ENCODE peak calls at places on chromosomes 5 and 9, in nine cellular contexts. I is GM12865; L is heart left ventricle; E is fibroblast of pulmonary artery; V is HCT116; Q is A549; S is CD8-positive, alpha-beta T cell; D is cardiac fibroblast; X is left ventricle myocardium inferior. Z is an unnamed sample.

GRCh38 chr9:134689320-134690181 is 47.9 kb downstream of the COL5A1 start:
- DNase-seq in D (peak), E (peak), Q (peak), I (peak), S (no peak), X (peak), L (peak), V (peak), Z (peak)

GRCh38 chr5:172788771-172789686 is 18.0 kb upstream of the DUSP1 start:
- DNase-seq in S (no peak), Q (no peak), V (no peak), D (peak), I (peak), E (no peak), X (peak), L (peak), Z (peak)

GRCh38 chr5:112142769-112143270 is 276.3 kb downstream of the EPB41L4A start:
- DNase-seq in Q (no peak), D (peak), X (no peak), V (no peak), L (no peak), S (no peak), E (peak), I (peak), Z (peak)

GRCh38 chr5:63262191-63262981 is 683.8 kb downstream of the LRRC70 start:
- DNase-seq in L (no peak), Q (no peak), S (no peak), E (peak), X (no peak), D (peak), I (no peak), V (no peak), Z (peak)

GRCh38 chr9:136057236-136058151 is 37.6 kb downstream of the NACC2 start:
- DNase-seq in D (no peak), E (no peak), V (no peak), X (no peak), Q (no peak), I (no peak), S (no peak), L (peak), Z (no peak)

GRCh38 chr9:89436963-89437625 is 60.8 kb downstream of the SEMA4D start:
- DNase-seq in S (peak), I (peak), X (no peak), E (no peak), V (no peak), D (no peak), Q (no peak), L (peak), Z (no peak)

GRCh38 chr9:27333241-27334052 is 36.5 kb upstream of the EQTN start:
- DNase-seq in X (peak), Q (peak), V (peak), D (peak), E (peak), L (no peak), I (peak), S (peak), Z (peak)

GRCh38 chr5:179250561-179251225 is 94.6 kb downstream of the ADAMTS2 start:
- DNase-seq in I (no peak), Q (no peak), V (no peak), D (no peak), X (no peak), E (no peak), S (no peak), L (no peak), Z (no peak)

GRCh38 chr9:138117101-138117750 is 239.6 kb downstream of the CACNA1B start:
- DNase-seq in V (no peak), S (no peak), D (no peak), Q (no peak), L (peak), X (no peak), I (no peak), E (no peak), Z (no peak)

GRCh38 chr5:132971483-132972435 is 8.3 kb upstream of the AFF4 start:
- DNase-seq in V (no peak), X (no peak), L (no peak), E (peak), S (no peak), I (no peak), D (peak), Q (no peak), Z (peak)

GRCh38 chr9:126705767-126706697 is 92.3 kb downstream of the LMX1B start:
- DNase-seq in S (peak), X (peak), L (peak), E (peak), D (peak), Q (peak), I (peak), V (peak), Z (peak)

GRCh38 chr5:7251127-7251526 is 144.8 kb upstream of the ADCY2 start:
- DNase-seq in I (no peak), D (no peak), E (no peak), S (no peak), V (no peak), L (no peak), Q (no peak), X (no peak), Z (no peak)

GRCh38 chr5:168967882-168968620 is 332.9 kb downstream of the SLIT3 start:
- DNase-seq in L (no peak), I (no peak), V (no peak), S (no peak), E (no peak), D (no peak), Q (no peak), X (no peak), Z (no peak)

GRCh38 chr5:171365351-171365750 is 22.3 kb upstream of the NPM1 start:
- DNase-seq in S (no peak), E (no peak), V (no peak), D (peak), I (no peak), Q (peak), L (no peak), X (no peak), Z (peak)

GRCh38 chr9:68507098-68507795 is 33.4 kb downstream of the TMEM252 start:
- DNase-seq in D (peak), Q (peak), I (peak), V (peak), X (no peak), S (no peak), L (no peak), E (peak), Z (peak)

GRCh38 chr5:17218353-17219005 is 1.0 kb downstream of the BASP1 start:
- DNase-seq in I (peak), Q (no peak), X (peak), L (no peak), V (no peak), D (peak), S (no peak), E (peak), Z (peak)

GRCh38 chr9:71514344-71514975 is 253.9 kb downstream of the CEMIP2 start:
- DNase-seq in S (no peak), L (no peak), E (no peak), Q (no peak), I (no peak), V (no peak), D (no peak), X (no peak), Z (no peak)

GRCh38 chr5:167565555-167565954 is 725.9 kb upstream of the WWC1 start:
- DNase-seq in E (peak), I (no peak), X (no peak), Q (peak), D (peak), S (no peak), L (no peak), V (no peak), Z (peak)

GRCh38 chr5:167561796-167562195 is 729.6 kb upstream of the WWC1 start:
- DNase-seq in X (no peak), I (no peak), D (no peak), E (no peak), S (no peak), V (no peak), L (no peak), Q (no peak), Z (no peak)
- TF ChIP-seq CTCF in X (no peak), I (no peak), D (no peak), E (no peak), S (no peak), V (no peak), L (no peak), Q (no peak), Z (no peak)

GRCh38 chr5:96093340-96093739 is 131.7 kb upstream of the ELL2 start:
- DNase-seq in X (no peak), S (no peak), V (no peak), L (no peak), I (no peak), Q (no peak), E (no peak), D (no peak), Z (no peak)
- H3K4me3 ChIP-seq in X (no peak), S (no peak), V (no peak), L (no peak), I (no peak), Q (no peak), E (no peak), D (no peak), Z (no peak)

GRCh38 chr5:181107699-181108098 is 23.3 kb downstream of the OR2V1 start:
- DNase-seq in X (no peak), E (no peak), S (no peak), Q (no peak), D (no peak), L (no peak), I (no peak), V (no peak), Z (no peak)

GRCh38 chr5:181114284-181114843 is 16.6 kb downstream of the OR2V1 start:
- DNase-seq in X (no peak), D (no peak), Q (no peak), V (no peak), E (no peak), S (no peak), I (no peak), L (no peak), Z (no peak)

GRCh38 chr5:181109489-181110013 is 21.4 kb downstream of the OR2V1 start:
- DNase-seq in D (no peak), S (no peak), V (no peak), L (no peak), I (no peak), E (no peak), Q (no peak), X (no peak), Z (no peak)

GRCh38 chr5:181108578-181109165 is 22.3 kb downstream of the OR2V1 start:
- DNase-seq in X (no peak), V (no peak), E (no peak), S (no peak), L (no peak), I (no peak), Q (no peak), D (no peak), Z (no peak)

GRCh38 chr5:181111010-181111409 is 20.0 kb downstream of the OR2V1 start:
- DNase-seq in S (no peak), E (no peak), D (no peak), Q (no peak), X (no peak), V (no peak), I (no peak), L (no peak), Z (no peak)
- TF ChIP-seq CTCF in S (no peak), E (no peak), D (no peak), Q (no peak), X (no peak), V (no peak), I (no peak), L (no peak), Z (no peak)

GRCh38 chr9:114932502-114932901 is 2.1 kb upstream of the TNFSF8 start:
- DNase-seq in S (no peak), L (no peak), D (no peak), Q (no peak), E (no peak), V (no peak), X (no peak), I (no peak), Z (no peak)
- H3K4me3 ChIP-seq in S (no peak), L (no peak), D (no peak), Q (no peak), E (no peak), V (no peak), X (no peak), I (no peak), Z (no peak)

DNA sequence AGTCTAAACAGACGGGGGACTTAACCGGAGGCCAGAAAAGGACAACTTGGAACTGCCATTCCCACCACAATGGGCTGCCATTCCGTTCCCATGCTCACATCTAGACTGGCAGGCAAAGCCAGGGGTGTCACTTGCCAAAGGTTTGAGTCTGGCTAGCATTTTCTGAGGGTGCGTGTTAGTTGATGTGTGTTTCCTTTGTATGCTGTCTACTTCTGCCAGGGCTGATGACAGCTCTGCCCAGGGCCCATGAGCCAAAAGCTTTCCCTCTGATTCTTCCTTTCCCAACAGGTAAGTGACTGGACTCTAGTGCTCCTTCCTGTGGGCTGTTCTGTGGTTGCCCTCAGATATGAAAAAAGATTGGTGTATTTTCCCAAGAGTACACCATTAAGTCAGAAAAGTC is 68.0 kb downstream of the ZNF608 start:
- DNase-seq in E (no peak), L (no peak), D (no peak), S (no peak), I (no peak), Q (no peak), X (peak), V (no peak), Z (no peak)
- TF ChIP-seq CTCF in E (no peak), L (no peak), D (no peak), S (no peak), I (no peak), Q (no peak), X (no peak), V (no peak), Z (no peak)

Z was measured in fibroblast of the aortic adventitia.